ENCODE peak calls at places on chromosomes 1 and 21, in nine cellular contexts. One of them, this sample, is unnamed.

GRCh38 chr1:52403566-52404115 is 582 bp downstream of the ORC1 start:
- DNase-seq in SK-N-SH: peak; percentile 53
- DNase-seq in cardiac fibroblast: peak; percentile 71
- DNase-seq in choroid plexus epithelial cell: peak; percentile 82
- DNase-seq in uterus: no peak
- DNase-seq in PC-3: peak; percentile 82
- DNase-seq in pancreas: no peak
- DNase-seq in fibroblast of pulmonary artery: peak; percentile 78
- DNase-seq in AG10803: peak; percentile 72
- DNase-seq in this sample: peak; percentile 87

GRCh38 chr1:10507111-10507879 is 32.5 kb downstream of the PEX14 start:
- DNase-seq in fibroblast of pulmonary artery: peak; percentile 91
- DNase-seq in uterus: peak; percentile 37
- DNase-seq in AG10803: peak; percentile 88
- DNase-seq in pancreas: peak; percentile 47
- DNase-seq in choroid plexus epithelial cell: peak; percentile 95
- DNase-seq in cardiac fibroblast: peak; percentile 93
- DNase-seq in SK-N-SH: peak; percentile 83
- DNase-seq in PC-3: peak; percentile 70
- DNase-seq in this sample: peak; percentile 85

GRCh38 chr1:160206421-160207117 is 1.4 kb downstream of the PEA15 start:
- DNase-seq in AG10803: peak; percentile 92
- DNase-seq in SK-N-SH: peak; percentile 44
- DNase-seq in fibroblast of pulmonary artery: peak; percentile 89
- DNase-seq in choroid plexus epithelial cell: peak; percentile 94
- DNase-seq in cardiac fibroblast: peak; percentile 88
- DNase-seq in PC-3: peak; percentile 68
- DNase-seq in uterus: no peak
- DNase-seq in pancreas: no peak
- DNase-seq in this sample: peak; percentile 59

GRCh38 chr1:3261007-3261968 is 192.3 kb downstream of the PRDM16 start:
- DNase-seq in PC-3: no peak
- DNase-seq in pancreas: peak; percentile 20
- DNase-seq in cardiac fibroblast: no peak
- DNase-seq in choroid plexus epithelial cell: no peak
- DNase-seq in AG10803: no peak
- DNase-seq in uterus: no peak
- DNase-seq in SK-N-SH: no peak
- DNase-seq in fibroblast of pulmonary artery: no peak
- DNase-seq in this sample: no peak

GRCh38 chr21:46540087-46540710 is 64.7 kb downstream of the S100B start:
- DNase-seq in choroid plexus epithelial cell: no peak
- DNase-seq in pancreas: no peak
- DNase-seq in PC-3: no peak
- DNase-seq in AG10803: no peak
- DNase-seq in uterus: no peak
- DNase-seq in cardiac fibroblast: no peak
- DNase-seq in SK-N-SH: no peak
- DNase-seq in fibroblast of pulmonary artery: no peak
- DNase-seq in this sample: no peak

GRCh38 chr1:41226816-41227215 is 15.3 kb downstream of the SCMH1 start:
- DNase-seq in cardiac fibroblast: no peak
- DNase-seq in pancreas: no peak
- DNase-seq in PC-3: no peak
- DNase-seq in uterus: no peak
- DNase-seq in SK-N-SH: no peak
- DNase-seq in choroid plexus epithelial cell: no peak
- DNase-seq in AG10803: no peak
- DNase-seq in fibroblast of pulmonary artery: no peak
- DNase-seq in this sample: peak; percentile 21

GRCh38 chr21:45262041-45262581 is 25.6 kb downstream of the POFUT2 start:
- DNase-seq in cardiac fibroblast: no peak
- DNase-seq in AG10803: no peak
- DNase-seq in pancreas: no peak
- DNase-seq in PC-3: no peak
- DNase-seq in fibroblast of pulmonary artery: no peak
- DNase-seq in uterus: no peak
- DNase-seq in choroid plexus epithelial cell: no peak
- DNase-seq in SK-N-SH: peak; percentile 16
- DNase-seq in this sample: no peak

GRCh38 chr1:114610546-114611245 is 29.3 kb upstream of the BCAS2 start:
- DNase-seq in uterus: no peak
- DNase-seq in SK-N-SH: no peak
- DNase-seq in choroid plexus epithelial cell: peak; percentile 55
- DNase-seq in PC-3: peak; percentile 53
- DNase-seq in AG10803: no peak
- DNase-seq in cardiac fibroblast: peak; percentile 53
- DNase-seq in pancreas: no peak
- DNase-seq in fibroblast of pulmonary artery: peak; percentile 46
- DNase-seq in this sample: peak; percentile 98

GRCh38 chr1:115748396-115749130 is 20.0 kb downstream of the CASQ2 start:
- DNase-seq in AG10803: peak; percentile 12
- DNase-seq in cardiac fibroblast: peak; percentile 56
- DNase-seq in fibroblast of pulmonary artery: peak; percentile 39
- DNase-seq in pancreas: no peak
- DNase-seq in choroid plexus epithelial cell: peak; percentile 82
- DNase-seq in uterus: no peak
- DNase-seq in PC-3: peak; percentile 59
- DNase-seq in SK-N-SH: no peak
- DNase-seq in this sample: peak; percentile 74

GRCh38 chr1:16905112-16905855 is 9.5 kb downstream of the RNU1-2 start:
- DNase-seq in choroid plexus epithelial cell: peak; percentile 98
- DNase-seq in fibroblast of pulmonary artery: peak; percentile 93
- DNase-seq in AG10803: peak; percentile 91
- DNase-seq in pancreas: no peak
- DNase-seq in SK-N-SH: no peak
- DNase-seq in uterus: no peak
- DNase-seq in PC-3: peak; percentile 77
- DNase-seq in cardiac fibroblast: peak; percentile 93
- DNase-seq in this sample: no peak

GRCh38 chr1:2463396-2463795 is 12.7 kb upstream of the PLCH2 start:
- DNase-seq in pancreas: no peak
- DNase-seq in uterus: no peak
- DNase-seq in choroid plexus epithelial cell: peak; percentile 74
- DNase-seq in cardiac fibroblast: no peak
- DNase-seq in fibroblast of pulmonary artery: no peak
- DNase-seq in AG10803: no peak
- DNase-seq in PC-3: no peak
- DNase-seq in SK-N-SH: no peak
- DNase-seq in this sample: no peak

GRCh38 chr1:198449727-198450433 is 90.6 kb downstream of the ATP6V1G3 start:
- DNase-seq in cardiac fibroblast: peak; percentile 70
- DNase-seq in fibroblast of pulmonary artery: peak; percentile 62
- DNase-seq in PC-3: peak; percentile 61
- DNase-seq in uterus: no peak
- DNase-seq in AG10803: peak; percentile 32
- DNase-seq in pancreas: no peak
- DNase-seq in choroid plexus epithelial cell: peak; percentile 67
- DNase-seq in SK-N-SH: no peak
- DNase-seq in this sample: peak; percentile 75

GRCh38 chr21:16541366-16541765 is 811.6 kb downstream of the USP25 start:
- DNase-seq in SK-N-SH: no peak
- DNase-seq in choroid plexus epithelial cell: no peak
- DNase-seq in PC-3: no peak
- DNase-seq in fibroblast of pulmonary artery: no peak
- DNase-seq in pancreas: no peak
- DNase-seq in cardiac fibroblast: no peak
- DNase-seq in uterus: no peak
- DNase-seq in AG10803: no peak
- DNase-seq in this sample: no peak

GRCh38 chr1:30759718-30760281 is 2.2 kb upstream of the LAPTM5 start:
- DNase-seq in cardiac fibroblast: no peak
- DNase-seq in pancreas: no peak
- DNase-seq in fibroblast of pulmonary artery: no peak
- DNase-seq in PC-3: no peak
- DNase-seq in AG10803: no peak
- DNase-seq in choroid plexus epithelial cell: no peak
- DNase-seq in uterus: no peak
- DNase-seq in SK-N-SH: no peak
- DNase-seq in this sample: no peak

DNA sequence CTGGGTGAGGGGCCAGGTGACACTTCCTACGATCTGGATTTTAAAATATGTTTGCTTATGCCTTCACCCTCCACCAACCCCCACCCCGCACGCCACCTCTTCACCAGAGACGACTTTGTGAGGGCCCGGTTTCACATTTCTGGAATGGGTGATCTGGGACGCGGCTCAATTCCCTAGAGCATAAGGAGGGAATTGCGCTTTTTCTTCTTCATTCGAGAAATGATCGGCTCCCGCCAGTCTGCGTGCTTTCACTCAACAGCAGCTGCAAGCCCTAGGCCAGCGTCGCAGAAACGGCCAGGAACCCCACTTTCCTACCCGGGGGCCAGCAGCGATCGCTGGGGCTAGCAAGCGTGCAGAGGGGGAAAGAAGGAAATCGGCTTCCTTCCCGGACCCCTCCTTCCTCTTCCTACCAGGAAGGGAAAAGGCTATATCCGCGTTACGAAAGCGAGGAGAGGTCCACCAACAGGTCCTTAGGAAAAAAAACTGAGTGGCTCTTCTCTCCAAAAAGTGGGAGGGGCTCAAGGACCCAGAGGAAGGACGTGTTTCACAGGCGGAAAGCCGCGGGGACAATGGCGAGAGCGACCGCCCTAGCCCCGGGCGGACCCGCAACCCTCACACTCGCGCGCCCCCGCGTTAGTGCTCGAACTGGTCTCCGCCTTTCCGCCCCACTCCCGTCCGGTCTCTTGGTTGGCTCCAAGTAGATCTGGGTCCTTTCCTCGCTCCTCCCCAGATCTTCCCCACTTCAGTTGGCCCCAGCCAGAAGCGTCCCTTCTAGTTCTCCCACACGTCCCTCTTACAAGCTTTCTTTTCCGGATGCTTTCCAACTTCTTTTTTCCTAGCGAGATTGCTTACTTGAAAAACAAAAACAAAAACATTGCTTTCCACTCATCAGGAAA is 1.1 kb upstream of the ADAMTS1 start:
- DNase-seq in pancreas: peak; percentile 55
- DNase-seq in SK-N-SH: peak; percentile 76
- DNase-seq in uterus: peak; percentile 91
- DNase-seq in AG10803: peak; percentile 80
- DNase-seq in cardiac fibroblast: peak; percentile 93
- DNase-seq in fibroblast of pulmonary artery: peak; percentile 82
- DNase-seq in PC-3: peak; percentile 69
- DNase-seq in choroid plexus epithelial cell: peak; percentile 70
- DNase-seq in this sample: peak; percentile 69
- TF ChIP-seq CTCF in pancreas: peak; percentile 16
- TF ChIP-seq CTCF in SK-N-SH: peak; percentile 38
- TF ChIP-seq CTCF in uterus: peak; percentile 26
- TF ChIP-seq CTCF in AG10803: peak; percentile 31
- TF ChIP-seq CTCF in cardiac fibroblast: peak; percentile 12
- TF ChIP-seq CTCF in fibroblast of pulmonary artery: peak; percentile 19
- TF ChIP-seq CTCF in PC-3: no peak
- TF ChIP-seq CTCF in choroid plexus epithelial cell: peak; percentile 21
- TF ChIP-seq CTCF in this sample: peak; percentile 41

GRCh38 chr1:153777648-153778047 is 2.4 kb downstream of the SLC27A3 start:
- DNase-seq in fibroblast of pulmonary artery: no peak
- DNase-seq in uterus: no peak
- DNase-seq in PC-3: no peak
- DNase-seq in choroid plexus epithelial cell: no peak
- DNase-seq in AG10803: no peak
- DNase-seq in pancreas: peak; percentile 69
- DNase-seq in cardiac fibroblast: peak; percentile 59
- DNase-seq in SK-N-SH: no peak
- DNase-seq in this sample: no peak
- H3K4me3 ChIP-seq in fibroblast of pulmonary artery: peak overlapping the region; percentile 66
- H3K4me3 ChIP-seq in uterus: no peak overlapping the region
- H3K4me3 ChIP-seq in PC-3: no peak overlapping the region
- H3K4me3 ChIP-seq in choroid plexus epithelial cell: no peak overlapping the region
- H3K4me3 ChIP-seq in AG10803: no peak overlapping the region
- H3K4me3 ChIP-seq in pancreas: no peak overlapping the region
- H3K4me3 ChIP-seq in cardiac fibroblast: peak overlapping the region; percentile 1
- H3K4me3 ChIP-seq in SK-N-SH: no peak overlapping the region
- H3K4me3 ChIP-seq in this sample: no peak overlapping the region

GRCh38 chr1:101847608-101848007 is 149.1 kb downstream of the OLFM3 start:
- DNase-seq in uterus: no peak
- DNase-seq in cardiac fibroblast: no peak
- DNase-seq in pancreas: no peak
- DNase-seq in choroid plexus epithelial cell: no peak
- DNase-seq in fibroblast of pulmonary artery: no peak
- DNase-seq in AG10803: no peak
- DNase-seq in SK-N-SH: no peak
- DNase-seq in PC-3: no peak
- DNase-seq in this sample: no peak

GRCh38 chr1:101846820-101847219 is 149.9 kb downstream of the OLFM3 start:
- DNase-seq in choroid plexus epithelial cell: no peak
- DNase-seq in fibroblast of pulmonary artery: no peak
- DNase-seq in pancreas: no peak
- DNase-seq in uterus: no peak
- DNase-seq in PC-3: no peak
- DNase-seq in SK-N-SH: peak; percentile 9
- DNase-seq in cardiac fibroblast: no peak
- DNase-seq in AG10803: no peak
- DNase-seq in this sample: peak; percentile 2

GRCh38 chr1:101841824-101842223 is 154.9 kb downstream of the OLFM3 start:
- DNase-seq in cardiac fibroblast: no peak
- DNase-seq in SK-N-SH: no peak
- DNase-seq in pancreas: no peak
- DNase-seq in uterus: no peak
- DNase-seq in fibroblast of pulmonary artery: no peak
- DNase-seq in choroid plexus epithelial cell: no peak
- DNase-seq in AG10803: no peak
- DNase-seq in PC-3: no peak
- DNase-seq in this sample: no peak

GRCh38 chr1:101843160-101843559 is 153.6 kb downstream of the OLFM3 start:
- DNase-seq in pancreas: no peak
- DNase-seq in fibroblast of pulmonary artery: no peak
- DNase-seq in cardiac fibroblast: no peak
- DNase-seq in uterus: no peak
- DNase-seq in PC-3: no peak
- DNase-seq in choroid plexus epithelial cell: no peak
- DNase-seq in AG10803: no peak
- DNase-seq in SK-N-SH: no peak
- DNase-seq in this sample: no peak
- TF ChIP-seq CTCF in pancreas: no peak
- TF ChIP-seq CTCF in fibroblast of pulmonary artery: no peak
- TF ChIP-seq CTCF in cardiac fibroblast: no peak
- TF ChIP-seq CTCF in uterus: no peak
- TF ChIP-seq CTCF in PC-3: no peak
- TF ChIP-seq CTCF in choroid plexus epithelial cell: no peak
- TF ChIP-seq CTCF in AG10803: no peak
- TF ChIP-seq CTCF in SK-N-SH: no peak
- TF ChIP-seq CTCF in this sample: no peak

DNA sequence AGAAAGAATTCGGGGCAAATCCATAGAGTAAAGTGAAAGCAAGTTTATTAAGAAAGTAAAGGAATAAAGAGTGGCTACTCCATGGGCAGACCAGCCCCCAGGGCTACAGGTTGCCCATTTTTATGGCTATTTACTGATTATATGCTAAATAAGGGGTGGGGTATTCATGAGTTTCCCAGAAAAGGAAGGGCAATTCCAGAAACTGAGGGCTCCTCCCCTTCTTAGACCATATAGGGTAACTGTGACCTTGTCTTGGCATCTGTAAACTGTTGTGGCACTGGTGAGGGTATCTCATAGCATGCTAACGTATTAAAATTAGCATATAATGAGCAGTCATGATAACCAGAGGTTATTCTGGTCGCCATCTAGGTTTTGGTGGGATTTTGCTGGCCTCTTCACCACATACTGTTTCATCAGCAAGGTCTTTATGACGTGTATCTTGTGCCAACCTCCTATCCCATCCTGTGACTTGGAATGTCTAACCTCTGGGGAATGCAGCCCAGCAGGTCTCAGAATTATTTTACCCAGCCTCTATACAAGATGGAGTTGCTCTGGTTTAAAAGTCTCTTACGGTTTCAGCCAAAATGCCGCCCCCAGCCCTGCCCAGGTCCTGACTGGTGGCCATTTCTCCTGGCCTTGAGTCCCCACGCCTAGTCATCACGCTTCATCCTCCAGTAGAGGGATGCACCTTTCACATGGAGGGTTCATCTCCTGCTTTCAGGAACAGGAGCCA is 976 bp upstream of the TRIM17 start:
- DNase-seq in AG10803: peak; percentile 13
- DNase-seq in pancreas: no peak
- DNase-seq in choroid plexus epithelial cell: peak; percentile 19
- DNase-seq in SK-N-SH: no peak
- DNase-seq in fibroblast of pulmonary artery: no peak
- DNase-seq in PC-3: peak; percentile 82
- DNase-seq in uterus: no peak
- DNase-seq in cardiac fibroblast: peak; percentile 33
- DNase-seq in this sample: peak; percentile 90
- H3K4me3 ChIP-seq in AG10803: no peak overlapping the region
- H3K4me3 ChIP-seq in pancreas: no peak overlapping the region
- H3K4me3 ChIP-seq in choroid plexus epithelial cell: no peak overlapping the region
- H3K4me3 ChIP-seq in SK-N-SH: no peak overlapping the region
- H3K4me3 ChIP-seq in fibroblast of pulmonary artery: no peak overlapping the region
- H3K4me3 ChIP-seq in PC-3: no peak overlapping the region
- H3K4me3 ChIP-seq in uterus: no peak overlapping the region
- H3K4me3 ChIP-seq in cardiac fibroblast: no peak overlapping the region
- H3K4me3 ChIP-seq in this sample: no peak overlapping the region

This sample was measured in epithelial cell of esophagus.